ENCODE peak calls at places on chromosome 1, in five cellular contexts. L is lung, E is MM.1S, W is PC-3, N is fibroblast of pulmonary artery. A is an unnamed sample.

GRCh38 chr1:205664399-205665108 is 15.8 kb downstream of the SLC45A3 start:
- DNase-seq in N (peak; percentile 40), E (no peak), W (peak; percentile 91), L (no peak), A (no peak)

GRCh38 chr1:114201486-114201885 is 47.8 kb upstream of the SYT6 start:
- DNase-seq in L (no peak), N (no peak), W (no peak), E (no peak), A (no peak)

GRCh38 chr1:241611063-241611462 is 29.1 kb downstream of the CHML start:
- DNase-seq in L (no peak), E (peak; percentile 85), N (peak; percentile 78), W (peak; percentile 96), A (peak; percentile 27)

GRCh38 chr1:160032165-160032827 is 506 bp upstream of the PIGM start:
- DNase-seq in E (no peak), W (peak; percentile 42), N (no peak), L (no peak), A (no peak)

GRCh38 chr1:182806015-182806678 is 16.6 kb downstream of the NPL start:
- DNase-seq in W (peak; percentile 16), E (no peak), L (no peak), N (no peak), A (no peak)

GRCh38 chr1:183635112-183635605 is 424 bp downstream of the ARPC5 start:
- DNase-seq in W (no peak), E (peak; percentile 42), L (peak; percentile 61), N (peak; percentile 39), A (no peak)

GRCh38 chr1:89629146-89629545 is 3.8 kb upstream of the LRRC8C start:
- DNase-seq in E (peak; percentile 58), W (no peak), L (no peak), N (no peak), A (no peak)

GRCh38 chr1:32716312-32717126 is 13.9 kb upstream of the SYNC start:
- DNase-seq in L (peak; percentile 95), W (peak; percentile 98), E (peak; percentile 96), N (peak; percentile 20), A (no peak)

GRCh38 chr1:155062702-155063411 is 683 bp upstream of the EFNA4 start:
- DNase-seq in N (peak; percentile 40), E (peak; percentile 77), W (peak; percentile 48), L (no peak), A (no peak)

GRCh38 chr1:81115422-81115821 is 685.3 kb upstream of the ADGRL2 start:
- DNase-seq in L (no peak), E (no peak), N (no peak), W (no peak), A (no peak)

GRCh38 chr1:6373961-6374720 is 19.4 kb downstream of the ACOT7 start:
- DNase-seq in W (no peak), E (no peak), L (no peak), N (no peak), A (no peak)

GRCh38 chr1:1938613-1939295 is 19.7 kb upstream of the TMEM52 start:
- DNase-seq in N (no peak), L (no peak), W (no peak), E (no peak), A (no peak)

GRCh38 chr1:47765742-47766485 is 231.3 kb downstream of the TRABD2B start:
- DNase-seq in W (no peak), N (no peak), E (no peak), L (no peak), A (no peak)

GRCh38 chr1:207806531-207807394 is 54.9 kb downstream of the CD46 start:
- DNase-seq in E (peak; percentile 85), W (peak; percentile 43), L (no peak), N (no peak), A (no peak)

GRCh38 chr1:34988147-34988546 is 3.0 kb upstream of the TMEM35B start:
- DNase-seq in E (no peak), L (no peak), N (no peak), W (no peak), A (no peak)

GRCh38 chr1:6688757-6689156 is 12.9 kb downstream of the DNAJC11 start:
- DNase-seq in W (no peak), E (no peak), N (no peak), L (no peak), A (no peak)

GRCh38 chr1:225815526-225816178 is 5.7 kb downstream of the EPHX1 start:
- DNase-seq in N (no peak), L (no peak), W (no peak), E (no peak), A (no peak)

GRCh38 chr1:94130851-94131595 is 10.1 kb upstream of the ABCA4 start:
- DNase-seq in L (peak; percentile 10), W (peak; percentile 30), E (no peak), N (peak; percentile 41), A (no peak)

GRCh38 chr1:186303911-186304310 is 71.1 kb downstream of the TPR start:
- DNase-seq in N (no peak), W (no peak), E (no peak), L (no peak), A (no peak)

GRCh38 chr1:172277277-172277676 is 143.2 kb upstream of the C1orf105 start:
- DNase-seq in L (no peak), W (no peak), N (peak; percentile 42), E (no peak), A (no peak)

GRCh38 chr1:974687-975328 is 7.1 kb downstream of the PERM1 start:
- DNase-seq in E (no peak), W (no peak), L (no peak), N (no peak), A (no peak)

GRCh38 chr1:182337736-182338571 is 53.6 kb downstream of the GLUL start:
- DNase-seq in N (peak; percentile 11), L (no peak), E (no peak), W (no peak), A (no peak)

GRCh38 chr1:42913426-42914091 is 45.1 kb downstream of the SLC2A1 start:
- DNase-seq in E (peak; percentile 78), W (peak; percentile 86), N (peak; percentile 93), L (peak; percentile 68), A (peak; percentile 37)

GRCh38 chr1:100130552-100131077 is 2.1 kb downstream of the SASS6 start:
- DNase-seq in W (peak; percentile 81), L (no peak), E (no peak), N (peak; percentile 29), A (no peak)

GRCh38 chr1:100265562-100265930 is 470 bp upstream of the RTCA start:
- DNase-seq in W (peak; percentile 36), L (no peak), N (peak; percentile 48), E (peak; percentile 16), A (no peak)

GRCh38 chr1:226871636-226872327 is 1.4 kb downstream of the PSEN2 start:
- DNase-seq in W (peak; percentile 33), L (no peak), N (no peak), E (no peak), A (no peak)

GRCh38 chr1:116494745-116495144 is 76.1 kb downstream of the CD58 start:
- DNase-seq in L (no peak), N (no peak), W (no peak), E (no peak), A (no peak)

GRCh38 chr1:52305417-52306226 is 60.4 kb downstream of the CC2D1B start:
- DNase-seq in L (no peak), E (no peak), W (no peak), N (no peak), A (no peak)

GRCh38 chr1:32786856-32787255 is 30.3 kb downstream of the YARS1 start:
- DNase-seq in E (peak; percentile 26), W (peak; percentile 38), N (peak; percentile 53), L (no peak), A (no peak)

DNA sequence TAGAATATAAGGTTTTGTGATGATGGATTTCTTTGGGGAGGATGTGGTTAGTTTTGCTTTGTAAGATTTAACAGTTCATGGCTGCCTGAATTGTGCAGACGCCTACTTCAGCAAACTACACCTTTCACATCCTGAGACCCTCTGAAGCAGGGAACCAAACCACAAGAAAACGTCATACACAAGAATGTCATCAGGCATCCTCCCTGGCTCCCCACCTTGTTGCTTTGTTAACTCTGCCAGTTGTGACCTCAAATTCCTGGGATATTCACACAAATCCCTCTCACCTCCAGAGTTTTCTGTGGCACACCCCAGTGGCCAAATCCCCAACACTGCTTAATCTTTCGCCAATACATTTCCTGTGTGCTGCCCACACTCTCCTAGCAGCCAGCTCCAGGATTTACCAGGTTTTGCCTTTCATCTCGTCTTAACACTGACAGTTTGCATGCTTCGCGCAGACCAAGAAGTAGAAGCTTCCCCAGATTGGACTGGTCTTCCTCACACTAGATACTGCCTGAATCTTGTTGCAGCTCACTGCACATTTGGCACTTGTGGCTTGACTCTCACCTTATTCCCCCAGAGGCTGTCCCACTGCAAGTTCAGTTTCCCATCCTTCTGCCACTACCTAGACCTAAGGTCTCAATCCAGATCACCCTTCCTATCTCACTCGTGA is 51.1 kb upstream of the CTTNBP2NL start:
- DNase-seq in W (no peak), L (no peak), E (no peak), N (no peak), A (no peak)
- H3K4me3 ChIP-seq in W (no peak overlapping the region), L (no peak overlapping the region), E (no peak overlapping the region), N (no peak overlapping the region), A (no peak overlapping the region)

DNA sequence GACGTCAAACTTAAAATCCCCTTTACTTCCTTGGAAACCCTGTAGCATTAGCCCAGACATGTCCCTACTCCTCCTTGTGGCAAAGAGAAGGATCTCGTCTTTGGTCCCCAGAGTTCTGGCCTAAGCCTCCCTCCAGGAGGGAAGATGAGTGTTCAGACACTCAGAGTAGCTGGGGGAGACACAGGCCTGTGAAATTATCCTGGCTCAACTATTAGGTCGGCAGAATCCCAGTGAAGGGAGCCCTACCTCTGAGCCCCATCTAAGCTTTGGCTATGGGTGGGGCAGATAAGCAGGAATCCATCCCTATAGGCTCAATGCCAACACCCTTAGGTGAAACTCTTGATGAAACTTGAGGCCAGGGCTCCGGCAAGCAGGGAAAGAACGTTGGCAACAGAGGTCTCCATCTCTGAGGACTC is 1.7 kb upstream of the SFN start:
- DNase-seq in L (no peak), N (peak; percentile 29), E (no peak), W (peak; percentile 74), A (peak; percentile 14)
- TF ChIP-seq CTCF in L (no peak), N (peak; percentile 24), E (no peak), W (peak; percentile 51), A (peak; percentile 44)

DNA sequence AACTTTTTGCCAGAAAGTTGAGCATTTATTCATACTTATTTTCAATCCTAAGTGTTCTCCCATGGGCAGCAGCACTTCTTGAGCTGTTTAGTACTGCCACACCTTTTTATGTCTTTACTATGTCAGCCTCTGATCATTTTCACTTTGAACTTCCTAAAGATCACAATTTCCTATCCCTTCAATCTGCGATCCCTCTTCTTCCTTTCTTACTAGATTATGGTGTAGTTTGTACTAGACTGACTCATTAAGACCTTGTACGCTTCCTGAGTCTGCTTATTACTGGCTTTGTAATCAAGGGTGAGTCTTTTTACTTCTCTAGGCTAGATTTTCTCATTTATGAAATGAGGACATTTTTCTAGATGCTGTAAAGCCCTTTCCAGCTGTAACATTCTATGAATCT is 55.1 kb downstream of the LRIG2 start:
- DNase-seq in W (no peak), N (no peak), L (no peak), E (no peak), A (no peak)
- H3K4me3 ChIP-seq in W (no peak overlapping the region), N (no peak overlapping the region), L (no peak overlapping the region), E (no peak overlapping the region), A (no peak overlapping the region)

DNA sequence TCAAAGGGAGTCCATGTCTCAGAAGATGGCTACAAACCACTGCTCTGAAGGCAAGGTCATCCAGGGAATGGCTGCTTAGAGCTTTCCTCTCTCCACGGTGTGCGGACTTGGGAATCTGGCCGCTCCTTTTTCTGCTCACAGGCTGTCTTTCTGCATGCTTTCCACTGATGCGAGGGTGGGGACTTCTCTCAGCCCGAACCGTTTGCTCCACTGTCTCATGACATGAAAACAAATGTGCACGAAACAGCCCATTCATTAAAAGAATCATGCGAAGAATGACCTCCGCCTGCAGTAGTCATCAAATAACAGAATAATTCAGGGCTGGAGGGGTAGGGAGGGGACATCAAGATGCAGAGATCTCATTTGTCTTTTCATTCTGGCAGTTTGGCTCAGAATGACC is 18.8 kb upstream of the RERE start:
- DNase-seq in L (no peak), E (no peak), N (no peak), W (no peak), A (no peak)
- TF ChIP-seq CTCF in L (no peak), E (no peak), N (no peak), W (no peak), A (no peak)

A was measured in AG09309.